ENCODE peak calls at places on chromosomes 1 and 21, in four cellular contexts. M is A549, F is WTC11, D is H1. S is an unnamed sample.

GRCh38 chr1:179142889-179143299 is 61.0 kb downstream of the TOR3A start:
- DNase-seq in M (peak), F (no peak), D (no peak), S (peak)

GRCh38 chr1:198373376-198373775 is 167.1 kb downstream of the ATP6V1G3 start:
- DNase-seq in F (no peak), M (no peak), D (no peak), S (no peak)

GRCh38 chr1:110463695-110464094 is 12.7 kb downstream of the PROK1 start:
- DNase-seq in F (no peak), D (no peak), M (no peak), S (no peak)

GRCh38 chr1:85398391-85399064 is 66.4 kb downstream of the DDAH1 start:
- DNase-seq in D (no peak), F (no peak), M (peak), S (peak)

GRCh38 chr1:92784051-92784638 is 763 bp downstream of the EVI5 start:
- DNase-seq in F (no peak), D (no peak), M (peak), S (peak)

GRCh38 chr21:28832013-28832714 is 160.5 kb downstream of the LTN1 start:
- DNase-seq in D (no peak), M (no peak), F (no peak), S (peak)

GRCh38 chr1:67612690-67613322 is 72.2 kb upstream of the GADD45A start:
- DNase-seq in F (no peak), D (no peak), M (no peak), S (peak)

GRCh38 chr1:226875641-226876295 is 5.4 kb downstream of the PSEN2 start:
- DNase-seq in D (no peak), F (peak), M (peak), S (no peak)

GRCh38 chr1:112995890-112996289 is 39.9 kb upstream of the SLC16A1 start:
- DNase-seq in D (no peak), M (no peak), F (no peak), S (peak)

GRCh38 chr1:88813474-88813873 is 77.9 kb downstream of the GTF2B start:
- DNase-seq in F (no peak), M (no peak), D (no peak), S (no peak)

GRCh38 chr1:101107496-101108115 is 82.0 kb upstream of the DPH5 start:
- DNase-seq in D (no peak), F (no peak), M (no peak), S (peak)

GRCh38 chr1:165629848-165630628 is 996 bp upstream of the MGST3 start:
- DNase-seq in D (no peak), M (no peak), F (peak), S (no peak)
- TF ChIP-seq MAX in D (peak), M (no peak), F (no peak), S (no peak)

DNA sequence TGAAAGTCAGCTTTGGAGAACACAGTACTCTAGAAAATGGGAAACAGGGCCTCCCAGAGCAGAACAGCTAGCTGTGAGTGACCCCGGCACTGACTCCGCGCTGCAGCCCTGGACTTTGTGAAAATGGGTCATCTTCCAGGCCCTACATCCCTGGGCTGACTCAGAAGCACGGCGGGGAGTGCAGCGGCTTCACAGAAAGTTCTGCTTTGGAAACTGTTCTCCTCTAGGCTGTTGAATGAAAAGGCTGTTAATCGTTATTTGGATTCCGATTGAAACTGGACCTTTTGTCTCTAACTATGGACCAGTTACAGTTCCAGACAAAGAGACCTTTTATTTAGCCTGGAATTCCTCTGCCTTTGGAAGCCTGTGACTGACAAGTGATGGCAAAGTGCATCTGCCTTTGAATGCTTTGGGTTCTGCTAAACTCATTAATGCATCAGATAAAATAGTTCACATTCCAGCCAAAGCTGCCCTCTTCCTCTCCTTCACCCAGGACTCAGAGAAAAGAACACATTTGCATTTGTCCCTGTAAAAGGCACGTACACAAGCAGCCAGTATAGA is 144.9 kb upstream of the HOOK1 start:
- DNase-seq in F (peak), D (peak), M (no peak), S (no peak)
- TF ChIP-seq MAX in F (no peak), D (no peak), M (no peak), S (no peak)

DNA sequence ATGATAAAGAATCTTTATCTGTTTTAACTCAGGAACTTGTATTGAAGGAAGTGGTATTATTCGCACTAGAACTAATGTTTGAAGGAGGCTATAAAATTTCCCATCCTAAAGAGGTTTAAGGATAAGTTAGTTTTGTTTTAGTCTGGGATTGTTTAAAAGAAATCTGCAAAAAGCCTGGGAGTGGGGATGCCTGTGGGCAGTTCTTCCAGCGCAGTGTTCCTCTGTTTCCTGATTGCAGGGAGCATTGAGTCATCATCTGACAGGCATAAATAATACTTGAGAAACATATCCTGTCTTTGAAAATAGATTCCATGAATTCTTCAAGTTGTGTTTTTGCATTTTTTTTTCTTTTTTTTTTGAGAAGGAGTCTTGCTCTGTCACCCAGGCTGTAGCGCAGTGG is 350.8 kb upstream of the PTBP2 start:
- DNase-seq in F (no peak), D (no peak), M (peak), S (peak)
- TF ChIP-seq MAX in F (no peak), D (no peak), M (no peak), S (no peak)

DNA sequence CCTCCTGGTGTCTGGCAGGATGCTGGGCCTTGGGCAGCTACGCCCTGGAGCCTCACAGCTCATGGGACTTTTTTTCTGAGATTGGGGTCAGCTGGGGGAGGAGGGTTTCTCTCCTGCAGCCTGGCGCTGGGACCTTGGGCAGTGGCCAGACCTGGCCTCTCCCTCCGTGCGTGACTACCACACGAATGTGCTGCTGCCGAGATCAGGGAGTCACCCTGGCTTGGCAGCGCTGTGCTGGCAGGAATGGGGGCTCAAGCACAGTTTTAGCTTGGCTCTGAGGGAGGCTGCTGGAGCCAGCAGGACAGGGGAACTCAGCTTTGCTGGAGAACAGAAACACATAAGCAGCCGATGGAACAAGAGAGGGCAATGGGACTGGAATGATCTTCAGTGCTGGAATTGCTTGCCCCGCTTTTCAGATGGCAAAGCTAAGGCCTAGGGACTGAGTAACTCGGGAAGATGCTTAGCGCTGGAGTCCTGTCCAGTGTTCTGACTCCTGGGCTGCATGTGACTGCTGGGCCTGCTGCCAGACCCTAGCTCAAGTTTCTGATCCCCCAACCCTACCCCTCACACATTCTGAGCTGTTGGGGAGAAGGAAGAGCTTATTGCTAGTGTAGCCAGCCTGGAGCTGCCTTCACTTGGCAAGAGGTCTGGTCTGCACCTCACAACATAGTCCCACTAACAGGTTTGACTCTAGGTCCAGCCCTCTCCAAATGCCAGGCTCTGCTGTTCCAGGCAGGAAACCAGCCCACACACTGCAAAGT is 69.9 kb downstream of the NAV1 start:
- DNase-seq in F (no peak), D (no peak), M (no peak), S (peak)
- TF ChIP-seq MAX in F (no peak), D (no peak), M (no peak), S (no peak)

GRCh38 chr1:61254629-61255323 is 172.4 kb downstream of the NFIA start:
- DNase-seq in F (no peak), M (no peak), D (no peak), S (peak)
- TF ChIP-seq MAX in F (no peak), M (no peak), D (no peak), S (no peak)

DNA sequence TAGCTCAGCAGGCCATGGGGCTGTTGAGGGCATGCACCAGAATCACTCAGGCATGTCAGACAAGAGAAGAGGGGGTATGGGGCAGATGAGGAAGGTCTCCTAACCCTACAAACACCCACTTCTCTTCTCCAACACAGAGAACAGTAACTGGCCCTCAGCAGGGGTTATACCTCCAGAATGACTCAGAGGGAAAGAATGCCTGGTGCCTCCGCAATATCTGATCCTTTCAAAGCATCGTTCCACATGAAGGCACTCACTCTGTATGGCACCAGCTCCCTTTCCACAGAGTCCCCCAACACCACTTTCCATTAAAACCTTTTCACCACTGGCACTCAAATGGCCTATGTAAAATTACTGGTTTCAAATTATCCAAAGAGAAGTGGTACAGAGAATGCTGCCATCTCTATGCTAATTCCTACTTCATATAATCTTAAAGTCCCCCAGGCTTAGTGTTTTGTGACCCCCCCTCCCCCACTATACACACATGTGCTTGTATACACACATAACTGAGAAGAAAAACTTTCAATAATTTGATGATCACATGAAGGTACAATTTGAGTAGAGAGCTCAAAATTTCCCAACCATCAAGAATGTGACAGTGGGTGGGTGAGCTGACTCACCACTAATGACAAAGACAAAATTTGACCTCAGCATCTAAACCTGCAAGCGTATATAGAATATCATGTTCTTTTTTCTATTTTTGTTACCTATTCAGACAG is 91.5 kb downstream of the SIPA1L2 start:
- DNase-seq in M (peak), D (peak), F (peak), S (no peak)
- TF ChIP-seq MAX in M (no peak), D (peak), F (no peak), S (no peak)

GRCh38 chr1:41894101-41894620 is 24.6 kb downstream of the HIVEP3 start:
- DNase-seq in M (no peak), D (no peak), F (no peak), S (no peak)
- TF ChIP-seq MAX in M (no peak), D (no peak), F (no peak), S (no peak)

GRCh38 chr1:75855734-75856133 is 59.1 kb downstream of the MSH4 start:
- DNase-seq in M (no peak), D (no peak), F (no peak), S (no peak)

DNA sequence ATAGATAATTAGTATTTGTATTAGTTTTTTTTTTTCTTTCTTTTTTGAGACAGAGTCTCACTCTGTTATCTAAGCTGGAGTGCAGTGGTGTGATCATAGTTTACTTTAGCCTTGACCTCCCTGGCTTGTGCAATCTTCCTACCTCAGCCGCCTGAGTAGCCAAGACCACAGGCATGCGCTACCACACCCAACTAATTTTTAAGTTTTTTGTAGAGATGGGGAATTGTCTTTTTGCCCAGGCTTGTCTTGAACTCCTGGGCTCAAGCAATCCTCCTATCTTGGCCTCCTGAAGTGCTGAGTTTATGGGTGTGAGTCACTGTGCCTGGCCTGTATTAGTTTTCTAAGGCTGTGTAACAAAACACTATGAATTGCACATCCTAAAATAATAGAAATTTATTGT is 58.3 kb downstream of the MSH4 start:
- DNase-seq in M (peak), D (no peak), F (no peak), S (no peak)
- TF ChIP-seq MAX in M (no peak), D (no peak), F (no peak), S (no peak)

DNA sequence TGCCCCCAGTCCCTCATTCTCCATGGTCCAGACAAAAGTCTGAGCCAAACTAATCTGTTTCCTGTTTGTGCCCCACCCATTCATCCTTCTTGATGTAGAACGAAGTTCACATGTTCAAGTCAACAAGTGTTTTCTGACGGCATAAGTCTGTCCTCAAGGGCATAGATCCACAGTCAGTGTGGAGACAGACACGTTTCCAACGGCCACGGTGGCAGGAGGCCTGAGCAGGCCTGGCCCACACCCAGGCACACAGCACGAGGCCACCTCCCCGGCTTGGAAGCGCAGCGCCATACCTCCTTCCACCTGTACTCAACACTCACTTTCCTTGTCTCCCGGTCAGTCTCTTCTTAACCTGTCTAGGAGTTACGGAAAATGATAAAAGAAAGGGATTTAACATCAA is 16.1 kb downstream of the ADORA1 start:
- DNase-seq in M (no peak), D (no peak), F (no peak), S (no peak)
- TF ChIP-seq MAX in M (no peak), D (no peak), F (no peak), S (no peak)

S was measured in endothelial cell of umbilical vein.